ENCODE peak calls at places on chromosomes 5 and 9, in nine cellular contexts. D is spleen, S is PC-3, X is astrocyte of the spinal cord, E is mucosa of gallbladder, Y is Right ventricle myocardium superior, W is colonic mucosa, A is activated T-helper 1 cell treated with Interleukin-2 at 50 U/mL for 16 hours, Q is substantia nigra. V is an unnamed sample.

GRCh38 chr9:93143830-93144530 is 9.9 kb upstream of the NINJ1 start:
- DNase-seq in Y (peak), X (peak), Q (peak), S (no peak), E (no peak), A (peak), D (peak), W (peak), V (no peak)

GRCh38 chr5:125179617-125180016 is 433.2 kb upstream of the ZNF608 start:
- DNase-seq in X (no peak), Y (no peak), Q (no peak), S (no peak), A (no peak), D (no peak), W (no peak), E (no peak), V (no peak)

GRCh38 chr5:76733049-76733417 is 17.1 kb downstream of the F2R start:
- DNase-seq in Q (no peak), S (no peak), E (peak), W (no peak), D (no peak), X (no peak), A (peak), Y (no peak), V (no peak)

GRCh38 chr9:16092627-16093091 is 539.8 kb downstream of the CCDC171 start:
- DNase-seq in D (no peak), X (no peak), S (no peak), W (no peak), Y (peak), Q (no peak), E (peak), A (no peak), V (no peak)

GRCh38 chr9:95012035-95012708 is 285.7 kb downstream of the AOPEP start:
- DNase-seq in X (no peak), S (no peak), D (no peak), Y (no peak), Q (no peak), A (no peak), E (no peak), W (no peak), V (peak)

GRCh38 chr5:20536339-20536738 is 548.3 kb upstream of the CDH18 start:
- DNase-seq in X (no peak), W (no peak), E (no peak), D (no peak), A (no peak), Q (no peak), S (no peak), Y (no peak), V (no peak)

GRCh38 chr9:121331992-121332685 is 37.9 kb downstream of the STOM start:
- DNase-seq in Y (no peak), A (no peak), W (no peak), D (no peak), S (peak), X (no peak), Q (no peak), E (no peak), V (peak)

GRCh38 chr5:3596261-3596825 is 711 bp downstream of the IRX1 start:
- DNase-seq in A (no peak), E (no peak), S (no peak), W (no peak), Y (no peak), X (peak), Q (no peak), D (no peak), V (no peak)

GRCh38 chr9:93659837-93660177 is 83.4 kb downstream of the PHF2 start:
- DNase-seq in Q (no peak), Y (no peak), A (no peak), S (no peak), W (no peak), X (no peak), D (peak), E (no peak), V (no peak)

GRCh38 chr5:62376064-62376463 is 27.6 kb downstream of the DIMT1 start:
- DNase-seq in D (no peak), E (no peak), S (peak), W (no peak), X (no peak), Y (no peak), A (no peak), Q (no peak), V (no peak)

GRCh38 chr9:98708933-98709911 is at the start of gene GABBR2:
- DNase-seq in D (no peak), A (no peak), E (no peak), S (no peak), Y (no peak), Q (no peak), X (no peak), W (no peak), V (peak)

GRCh38 chr5:174503461-174504265 is 220.7 kb upstream of the MSX2 start:
- DNase-seq in X (peak), Y (no peak), D (no peak), E (peak), S (peak), Q (peak), W (no peak), A (no peak), V (peak)

GRCh38 chr9:14405176-14405575 is 91.2 kb upstream of the NFIB start:
- DNase-seq in A (no peak), E (no peak), X (no peak), Q (no peak), W (no peak), D (no peak), Y (no peak), S (no peak), V (no peak)

GRCh38 chr5:8840237-8840636 is 705.6 kb downstream of the SEMA5A start:
- DNase-seq in A (no peak), E (no peak), W (no peak), Q (no peak), X (no peak), D (no peak), Y (no peak), S (no peak), V (no peak)

GRCh38 chr9:71668717-71669116 is 99.6 kb downstream of the CEMIP2 start:
- DNase-seq in Y (no peak), X (no peak), E (no peak), S (no peak), A (no peak), D (no peak), W (no peak), Q (no peak), V (no peak)

GRCh38 chr5:174307656-174308271 is 262.3 kb downstream of the NSG2 start:
- DNase-seq in W (peak), Y (no peak), D (no peak), S (no peak), X (no peak), Q (no peak), A (no peak), E (no peak), V (no peak)

GRCh38 chr9:134259708-134260107 is 66.5 kb upstream of the RXRA start:
- DNase-seq in D (no peak), Q (no peak), A (no peak), X (no peak), E (no peak), W (no peak), S (no peak), Y (no peak), V (no peak)

GRCh38 chr9:21294325-21294724 is 10.8 kb downstream of the IFNA5 start:
- DNase-seq in Y (no peak), A (no peak), W (no peak), E (peak), S (peak), Q (no peak), X (peak), D (no peak), V (no peak)

GRCh38 chr9:22158275-22158674 is 149.2 kb upstream of the CDKN2B start:
- DNase-seq in D (no peak), W (no peak), Y (no peak), Q (no peak), S (peak), A (no peak), X (peak), E (no peak), V (no peak)

GRCh38 chr5:147464211-147464610 is 45.7 kb downstream of the DPYSL3 start:
- DNase-seq in E (no peak), Y (no peak), D (no peak), X (no peak), W (no peak), Q (no peak), A (no peak), S (peak), V (peak)

GRCh38 chr5:154945695-154946301 is 4.9 kb downstream of the MRPL22 start:
- DNase-seq in A (no peak), W (no peak), E (no peak), Y (no peak), Q (no peak), D (no peak), X (peak), S (peak), V (peak)

GRCh38 chr5:124746252-124746915 is at the start of gene ZNF608:
- DNase-seq in X (peak), E (no peak), D (no peak), Y (no peak), Q (no peak), A (no peak), S (peak), W (peak), V (no peak)

GRCh38 chr5:85441138-85441537 is 1056.5 kb upstream of the EDIL3 start:
- DNase-seq in X (no peak), A (no peak), W (no peak), Q (no peak), E (no peak), Y (no peak), S (no peak), D (no peak), V (no peak)